ENCODE peak calls at places on chromosomes 13 and 19, in four cellular contexts. Q is hippocampal formation; C is stimulated activated CD8-positive, alpha-beta memory T cell treated with anti-CD3 and anti-CD28 coated beads, Interleukin-4, amount 100 ng/mL, for 4 hours; E is AG04450. I is an unnamed sample.
A peak's percentile ranks its signal among the peaks of the same experiment; 100 is the strongest.

GRCh38 chr13:35566340-35566739 is 89.9 kb upstream of the MAB21L1 start:
- DNase-seq in Q (no peak), C (no peak), E (no peak), I (no peak)

GRCh38 chr13:30466841-30467252 is 1.1 kb upstream of the HMGB1 start:
- DNase-seq in Q (no peak), C (no peak), E (no peak), I (no peak)

GRCh38 chr19:27971071-27971470 is 1241.9 kb downstream of the UQCRFS1 start:
- DNase-seq in Q (no peak), C (no peak), E (no peak), I (peak; percentile 84)

GRCh38 chr13:23643828-23644419 is 73.7 kb downstream of the TNFRSF19 start:
- DNase-seq in Q (no peak), C (no peak), E (no peak), I (no peak)

GRCh38 chr13:106736941-106737340 is 169.0 kb upstream of the ARGLU1 start:
- DNase-seq in Q (no peak), C (no peak), E (no peak), I (no peak)

GRCh38 chr19:57241181-57241580 is 749 bp downstream of the ZNF805 start:
- DNase-seq in Q (no peak), C (no peak), E (no peak), I (no peak)

GRCh38 chr19:13117772-13118423 is at the start of gene NACC1:
- DNase-seq in Q (peak; percentile 94), C (peak; percentile 65), E (no peak), I (peak; percentile 39)

GRCh38 chr13:73092831-73093230 is 34.0 kb downstream of the KLF5 start:
- DNase-seq in Q (no peak), C (no peak), E (peak; percentile 11), I (no peak)

GRCh38 chr13:111058796-111059506 is 56.2 kb upstream of the ARHGEF7 start:
- DNase-seq in Q (no peak), C (no peak), E (no peak), I (no peak)

GRCh38 chr19:42325896-42326771 is 699 bp downstream of the MEGF8 start:
- DNase-seq in Q (no peak), C (no peak), E (no peak), I (no peak)

GRCh38 chr19:530133-531008 is 1.2 kb upstream of the CDC34 start:
- DNase-seq in Q (no peak), C (no peak), E (no peak), I (no peak)

GRCh38 chr13:75876371-75877050 is 240.4 kb downstream of the LMO7 start:
- DNase-seq in Q (peak; percentile 60), C (peak; percentile 4), E (peak; percentile 26), I (peak; percentile 10)

GRCh38 chr19:14265285-14266036 is 59.5 kb upstream of the ADGRL1 start:
- DNase-seq in Q (no peak), C (no peak), E (no peak), I (no peak)

GRCh38 chr13:30362869-30363268 is 55.5 kb upstream of the KATNAL1 start:
- DNase-seq in Q (no peak), C (no peak), E (no peak), I (no peak)

GRCh38 chr19:49486232-49486631 is 1.2 kb upstream of the RPL13A start:
- DNase-seq in Q (no peak), C (no peak), E (no peak), I (no peak)

GRCh38 chr19:9909251-9909650 is 27.1 kb downstream of the OLFM2 start:
- DNase-seq in Q (no peak), C (no peak), E (no peak), I (no peak)

GRCh38 chr19:29478578-29479565 is 46.9 kb upstream of the VSTM2B start:
- DNase-seq in Q (peak; percentile 28), C (no peak), E (no peak), I (no peak)

GRCh38 chr13:99766641-99767045 is 204.9 kb downstream of the ZIC5 start:
- DNase-seq in Q (no peak), C (no peak), E (no peak), I (no peak)

GRCh38 chr19:38731654-38732301 is 12.5 kb downstream of the CAPN12 start:
- DNase-seq in Q (no peak), C (no peak), E (no peak), I (no peak)

GRCh38 chr19:2495130-2495641 is 19.3 kb downstream of the GADD45B start:
- DNase-seq in Q (no peak), C (no peak), E (no peak), I (no peak)

GRCh38 chr19:55241143-55241934 is 12.8 kb upstream of the TMEM86B start:
- DNase-seq in Q (no peak), C (no peak), E (no peak), I (no peak)

GRCh38 chr19:18306209-18306902 is 16.5 kb downstream of the LSM4 start:
- DNase-seq in Q (no peak), C (no peak), E (no peak), I (no peak)

GRCh38 chr19:6801397-6802086 is 29.0 kb downstream of the VAV1 start:
- DNase-seq in Q (no peak), C (peak; percentile 59), E (no peak), I (no peak)

GRCh38 chr19:47004012-47004465 is 15.6 kb upstream of the NPAS1 start:
- DNase-seq in Q (no peak), C (no peak), E (no peak), I (no peak)

GRCh38 chr13:105703843-105704242 is 831.6 kb downstream of the EFNB2 start:
- DNase-seq in Q (no peak), C (no peak), E (no peak), I (no peak)

GRCh38 chr19:10744848-10745293 is 27.0 kb downstream of the DNM2 start:
- DNase-seq in Q (no peak), C (no peak), E (no peak), I (no peak)

GRCh38 chr19:7099597-7099921 is 30.1 kb downstream of the ZNF557 start:
- DNase-seq in Q (no peak), C (peak; percentile 29), E (no peak), I (no peak)

GRCh38 chr13:38086721-38087120 is 217.1 kb upstream of the TRPC4 start:
- DNase-seq in Q (no peak), C (no peak), E (no peak), I (no peak)

GRCh38 chr19:290539-291521 is at the start of gene PLPP2:
- DNase-seq in Q (peak; percentile 80), C (no peak), E (no peak), I (no peak)

GRCh38 chr19:50669319-50670101 is 20.3 kb downstream of the C19orf81 start:
- DNase-seq in Q (no peak), C (peak; percentile 9), E (no peak), I (no peak)

GRCh38 chr13:100646030-100646673 is 28.4 kb downstream of the TMTC4 start:
- DNase-seq in Q (peak; percentile 66), C (no peak), E (no peak), I (no peak)

GRCh38 chr13:37806666-37807065 is 62.9 kb downstream of the TRPC4 start:
- DNase-seq in Q (no peak), C (no peak), E (no peak), I (no peak)

GRCh38 chr13:110238795-110239194 is 68.2 kb downstream of the COL4A1 start:
- DNase-seq in Q (no peak), C (no peak), E (no peak), I (no peak)

GRCh38 chr13:111929036-111929616 is 137.8 kb upstream of the SOX1 start:
- DNase-seq in Q (no peak), C (no peak), E (no peak), I (no peak)

GRCh38 chr19:35154535-35155406 is at the start of gene FXYD5:
- DNase-seq in Q (no peak), C (peak; percentile 63), E (peak; percentile 27), I (no peak)

GRCh38 chr19:39038098-39038497 is 5.7 kb upstream of the FBXO27 start:
- DNase-seq in Q (peak; percentile 37), C (no peak), E (no peak), I (no peak)